ENCODE peak calls at places on chromosome 3, in seven cellular contexts. L, N, S, G, H, X and W are unnamed samples.

GRCh38 chr3:4834403-4834866 is 144.8 kb upstream of the BHLHE40 start:
- DNase-seq in L (no peak), N (no peak), S (no peak), G (no peak), H (no peak), X (peak), W (no peak)

GRCh38 chr3:49410844-49411549 is 779 bp downstream of the RHOA start:
- DNase-seq in L (no peak), N (no peak), S (no peak), G (no peak), H (no peak), X (no peak), W (no peak)

GRCh38 chr3:162367443-162368132 is 871.0 kb downstream of the OTOL1 start:
- DNase-seq in L (no peak), N (no peak), S (peak), G (no peak), H (no peak), X (no peak), W (no peak)

GRCh38 chr3:169295126-169295525 is 368.4 kb downstream of the MECOM start:
- DNase-seq in L (no peak), N (no peak), S (peak), G (no peak), H (no peak), X (no peak), W (no peak)

GRCh38 chr3:190094201-190094718 is 26.4 kb downstream of the P3H2 start:
- DNase-seq in L (peak), N (no peak), S (no peak), G (no peak), H (no peak), X (no peak), W (no peak)

GRCh38 chr3:49428697-49429100 is 425 bp downstream of the NICN1 start:
- DNase-seq in L (no peak), N (no peak), S (no peak), G (no peak), H (no peak), X (no peak), W (no peak)

GRCh38 chr3:155252535-155252934 is 40.9 kb downstream of the STRIT1 start:
- DNase-seq in L (no peak), N (no peak), S (no peak), G (no peak), H (no peak), X (no peak), W (no peak)

GRCh38 chr3:130316164-130316563 is 29.3 kb upstream of the COL6A5 start:
- DNase-seq in L (no peak), N (no peak), S (no peak), G (no peak), H (no peak), X (no peak), W (no peak)

GRCh38 chr3:102745881-102746280 is 311.1 kb downstream of the ZPLD1 start:
- DNase-seq in L (no peak), N (no peak), S (no peak), G (no peak), H (no peak), X (no peak), W (no peak)

GRCh38 chr3:16466822-16467221 is 46.7 kb downstream of the RFTN1 start:
- DNase-seq in L (no peak), N (no peak), S (no peak), G (no peak), H (no peak), X (no peak), W (no peak)